ENCODE peak calls at places on chromosomes 5 and 9, in ten cellular contexts. W, V, L, J, C, G, Q, B, X and M are unnamed samples.
A peak's percentile ranks its signal among the peaks of the same experiment; 100 is the strongest.

GRCh38 chr5:68303038-68303738 is 87.6 kb downstream of the PIK3R1 start:
- DNase-seq in W (no peak), J (no peak), Q (no peak), V (no peak), C (no peak), G (no peak), B (no peak), X (no peak), L (no peak), M (no peak)

GRCh38 chr9:130215341-130216119 is 43.3 kb downstream of the NCS1 start:
- DNase-seq in J (peak; percentile 34), Q (no peak), C (no peak), L (no peak), X (no peak), W (peak; percentile 77), B (no peak), V (no peak), G (no peak), M (no peak)

GRCh38 chr5:80781356-80781755 is 126.6 kb upstream of the DHFR start:
- DNase-seq in B (no peak), X (no peak), Q (no peak), V (no peak), J (no peak), C (no peak), L (no peak), W (peak; percentile 7), G (no peak), M (no peak)

GRCh38 chr9:23638837-23639426 is 187.1 kb downstream of the ELAVL2 start:
- DNase-seq in G (no peak), X (no peak), Q (no peak), L (no peak), V (no peak), B (no peak), C (no peak), W (no peak), J (no peak), M (no peak)

GRCh38 chr5:15105799-15106393 is 234.3 kb upstream of the ANKH start:
- DNase-seq in C (peak; percentile 74), W (peak; percentile 65), B (peak; percentile 68), G (peak; percentile 47), X (peak; percentile 56), Q (no peak), J (peak; percentile 2), V (no peak), L (peak; percentile 56), M (peak; percentile 46)

GRCh38 chr9:133483611-133484010 is 4.7 kb upstream of the SLC2A6 start:
- DNase-seq in J (no peak), X (no peak), C (no peak), L (no peak), G (no peak), W (no peak), B (no peak), Q (no peak), V (no peak), M (no peak)

GRCh38 chr5:50302815-50303490 is 138.1 kb downstream of the EMB start:
- DNase-seq in B (no peak), V (no peak), X (no peak), L (no peak), J (no peak), C (no peak), Q (no peak), W (no peak), G (no peak), M (no peak)

GRCh38 chr9:87718852-87719612 is 6.9 kb upstream of the CTSL start:
- DNase-seq in C (no peak), X (no peak), B (no peak), L (no peak), G (no peak), Q (no peak), V (no peak), J (no peak), W (no peak), M (no peak)

GRCh38 chr5:6540111-6540830 is 91.6 kb downstream of the UBE2QL1 start:
- DNase-seq in J (no peak), L (no peak), G (no peak), V (no peak), W (no peak), B (no peak), Q (no peak), C (no peak), X (no peak), M (no peak)